ENCODE peak calls at places on chromosome 19, in four cellular contexts. Q is aorta, R is fibroblast of lung, I is NCI-H2081. S is an unnamed sample.
A peak's percentile ranks its signal among the peaks of the same experiment; 100 is the strongest.

GRCh38 chr19:28934626-28935025 is 278.3 kb downstream of the UQCRFS1 start:
- DNase-seq in Q (no peak), R (peak; percentile 4), I (no peak), S (no peak)

GRCh38 chr19:39109641-39110040 is 15.9 kb upstream of the PAK4 start:
- DNase-seq in R (no peak), Q (no peak), I (no peak), S (no peak)

GRCh38 chr19:19269952-19270694 is 3.0 kb downstream of the TM6SF2 start:
- DNase-seq in Q (no peak), R (no peak), I (no peak), S (no peak)

GRCh38 chr19:54405628-54406027 is 9.6 kb upstream of the TTYH1 start:
- DNase-seq in R (no peak), Q (no peak), I (no peak), S (no peak)

GRCh38 chr19:29484876-29485275 is 40.9 kb upstream of the VSTM2B start:
- DNase-seq in R (no peak), Q (no peak), I (no peak), S (no peak)

GRCh38 chr19:28905996-28906395 is 307.0 kb downstream of the UQCRFS1 start:
- DNase-seq in R (peak; percentile 26), Q (no peak), I (no peak), S (no peak)

GRCh38 chr19:38284422-38284821 is 19.6 kb upstream of the C19orf33 start:
- DNase-seq in R (no peak), I (no peak), Q (peak; percentile 73), S (peak; percentile 28)

GRCh38 chr19:10712041-10712440 is 5.8 kb upstream of the DNM2 start:
- DNase-seq in I (no peak), Q (no peak), R (no peak), S (no peak)

GRCh38 chr19:7869453-7869909 is 4.7 kb downstream of the PRR36 start:
- DNase-seq in Q (no peak), I (no peak), R (peak; percentile 25), S (peak; percentile 93)

GRCh38 chr19:17076539-17076919 is 952 bp downstream of the MYO9B start:
- DNase-seq in R (no peak), I (no peak), Q (no peak), S (peak; percentile 53)

GRCh38 chr19:8451885-8452284 is 7.1 kb downstream of the HNRNPM start:
- DNase-seq in Q (peak; percentile 6), R (peak; percentile 48), I (no peak), S (peak; percentile 43)

GRCh38 chr19:49383598-49383997 is 4.5 kb upstream of the KASH5 start:
- DNase-seq in R (no peak), Q (no peak), I (no peak), S (no peak)

GRCh38 chr19:48244289-48244688 is 11.4 kb downstream of the CARD8 start:
- DNase-seq in Q (no peak), I (no peak), R (no peak), S (peak; percentile 27)

GRCh38 chr19:13195678-13196077 is 45.5 kb downstream of the IER2 start:
- DNase-seq in R (no peak), Q (no peak), I (no peak), S (peak; percentile 15)

GRCh38 chr19:40716031-40716654 is 543 bp downstream of the COQ8B start:
- DNase-seq in Q (no peak), I (no peak), R (no peak), S (no peak)

GRCh38 chr19:21841784-21842097 is 5.8 kb upstream of the ZNF43 start:
- DNase-seq in Q (no peak), I (no peak), R (no peak), S (no peak)

GRCh38 chr19:33727331-33728028 is 69.2 kb upstream of the KCTD15 start:
- DNase-seq in I (no peak), Q (no peak), R (no peak), S (no peak)

GRCh38 chr19:4409123-4409933 is 6.9 kb downstream of the CHAF1A start:
- DNase-seq in I (no peak), Q (no peak), R (no peak), S (no peak)

GRCh38 chr19:17762505-17763229 is 11.4 kb downstream of the FCHO1 start:
- DNase-seq in Q (peak; percentile 67), I (no peak), R (peak; percentile 54), S (peak; percentile 72)

GRCh38 chr19:28635962-28636629 is 576.9 kb downstream of the UQCRFS1 start:
- DNase-seq in I (no peak), R (no peak), Q (no peak), S (no peak)

GRCh38 chr19:5743640-5744039 is 23.2 kb downstream of the CATSPERD start:
- DNase-seq in Q (no peak), I (no peak), R (no peak), S (no peak)

S was measured in OCI-M1.